ENCODE peak calls at places on chromosome 16, in six cellular contexts. One of them, this sample, is unnamed.

GRCh38 chr16:27704252-27704651 is 154.3 kb downstream of the KATNIP start:
- DNase-seq in tibial artery: peak
- DNase-seq in dorsolateral prefrontal cortex: no peak
- DNase-seq in left ventricle myocardium inferior: no peak
- DNase-seq in CD8-positive, alpha-beta memory T cell: no peak
- DNase-seq in MM.1S: no peak
- DNase-seq in this sample: no peak

GRCh38 chr16:89922477-89922883 is 662 bp upstream of the TUBB3 start:
- DNase-seq in tibial artery: peak
- DNase-seq in dorsolateral prefrontal cortex: peak
- DNase-seq in left ventricle myocardium inferior: peak
- DNase-seq in CD8-positive, alpha-beta memory T cell: no peak
- DNase-seq in MM.1S: no peak
- DNase-seq in this sample: no peak

GRCh38 chr16:15643453-15644305 is 725 bp upstream of the MARF1 start:
- DNase-seq in tibial artery: no peak
- DNase-seq in dorsolateral prefrontal cortex: no peak
- DNase-seq in left ventricle myocardium inferior: no peak
- DNase-seq in CD8-positive, alpha-beta memory T cell: no peak
- DNase-seq in MM.1S: peak
- DNase-seq in this sample: peak

GRCh38 chr16:35750701-35751104 is 2291.3 kb downstream of the TP53TG3F start:
- DNase-seq in tibial artery: no peak
- DNase-seq in dorsolateral prefrontal cortex: no peak
- DNase-seq in left ventricle myocardium inferior: no peak
- DNase-seq in CD8-positive, alpha-beta memory T cell: no peak
- DNase-seq in MM.1S: no peak
- DNase-seq in this sample: no peak

GRCh38 chr16:28202147-28202746 is 9.5 kb downstream of the XPO6 start:
- DNase-seq in tibial artery: no peak
- DNase-seq in dorsolateral prefrontal cortex: no peak
- DNase-seq in left ventricle myocardium inferior: no peak
- DNase-seq in CD8-positive, alpha-beta memory T cell: no peak
- DNase-seq in MM.1S: no peak
- DNase-seq in this sample: no peak

GRCh38 chr16:27318399-27319256 is 4.9 kb downstream of the IL4R start:
- DNase-seq in tibial artery: peak
- DNase-seq in dorsolateral prefrontal cortex: no peak
- DNase-seq in left ventricle myocardium inferior: peak
- DNase-seq in CD8-positive, alpha-beta memory T cell: peak
- DNase-seq in MM.1S: no peak
- DNase-seq in this sample: no peak

GRCh38 chr16:66408181-66409048 is 18.7 kb upstream of the BEAN1 start:
- DNase-seq in tibial artery: no peak
- DNase-seq in dorsolateral prefrontal cortex: no peak
- DNase-seq in left ventricle myocardium inferior: peak
- DNase-seq in CD8-positive, alpha-beta memory T cell: no peak
- DNase-seq in MM.1S: peak
- DNase-seq in this sample: no peak

GRCh38 chr16:35450648-35451047 is 1991.2 kb downstream of the TP53TG3F start:
- DNase-seq in tibial artery: no peak
- DNase-seq in dorsolateral prefrontal cortex: no peak
- DNase-seq in left ventricle myocardium inferior: no peak
- DNase-seq in CD8-positive, alpha-beta memory T cell: no peak
- DNase-seq in MM.1S: no peak
- DNase-seq in this sample: no peak

DNA sequence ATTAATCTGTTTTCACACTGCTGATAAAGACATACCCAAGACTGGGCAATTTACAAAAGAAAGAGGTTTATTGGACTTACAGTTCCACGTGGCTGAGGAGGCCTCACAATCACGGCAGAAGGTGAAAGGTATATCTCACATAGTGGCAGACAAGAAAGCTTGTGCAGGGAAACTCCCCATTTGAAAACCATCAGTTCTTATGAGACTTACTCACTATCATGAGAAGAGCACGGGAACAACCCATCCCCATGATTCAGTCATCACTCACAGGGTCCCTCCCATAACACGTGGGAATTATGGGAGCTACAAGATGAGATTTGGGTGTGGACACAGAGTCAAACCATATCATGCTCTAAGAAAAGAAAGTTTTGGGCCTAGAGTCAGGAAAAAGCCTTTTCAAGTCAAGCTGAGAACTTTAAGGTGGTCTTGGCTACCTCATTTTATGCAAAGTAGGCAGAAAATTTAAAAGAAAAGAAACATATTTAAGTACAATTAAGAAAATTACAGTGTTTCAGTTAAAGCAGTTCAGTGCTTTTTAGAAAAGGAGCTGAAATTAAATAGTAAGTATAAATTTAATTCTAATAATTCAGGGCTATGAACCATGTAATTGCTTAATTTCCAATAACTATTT is 24.9 kb upstream of the CRYM start:
- DNase-seq in tibial artery: peak
- DNase-seq in dorsolateral prefrontal cortex: no peak
- DNase-seq in left ventricle myocardium inferior: no peak
- DNase-seq in CD8-positive, alpha-beta memory T cell: no peak
- DNase-seq in MM.1S: no peak
- DNase-seq in this sample: no peak
- H3K27ac ChIP-seq in tibial artery: no peak
- H3K27ac ChIP-seq in dorsolateral prefrontal cortex: no peak
- H3K27ac ChIP-seq in left ventricle myocardium inferior: no peak
- H3K27ac ChIP-seq in CD8-positive, alpha-beta memory T cell: no peak
- H3K27ac ChIP-seq in MM.1S: no peak
- H3K27ac ChIP-seq in this sample: no peak

DNA sequence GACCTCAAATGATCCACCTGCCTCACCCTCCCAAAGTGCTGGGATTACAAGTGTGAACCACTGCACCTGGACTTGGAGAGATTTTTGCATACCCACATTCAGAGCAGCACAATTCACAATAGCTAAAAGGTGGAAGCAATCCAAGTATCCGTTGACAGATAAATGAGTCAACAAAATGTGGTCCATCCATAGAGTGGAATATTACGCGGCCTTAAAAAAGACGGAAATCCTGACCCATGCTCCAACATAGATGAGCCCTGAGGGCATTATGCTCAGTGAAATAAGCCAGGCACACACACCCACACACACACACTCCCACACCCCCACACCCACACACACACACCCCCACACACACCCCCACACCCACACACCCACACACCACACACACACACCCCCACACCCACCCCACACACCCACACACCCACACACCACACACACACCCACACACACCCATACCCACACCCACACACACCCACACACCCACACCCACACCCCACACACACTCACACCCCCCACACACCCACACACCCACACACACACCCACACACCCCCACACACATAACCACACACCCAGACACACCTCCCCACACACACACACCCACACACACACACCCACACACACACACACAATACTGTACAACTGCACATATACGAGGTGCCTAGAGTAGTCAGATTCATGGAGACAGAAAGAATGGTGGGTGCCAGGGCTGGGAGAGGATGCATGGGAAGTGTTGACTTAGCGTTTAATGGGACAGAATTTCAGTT is 124.7 kb downstream of the FOXL1 start:
- DNase-seq in tibial artery: no peak
- DNase-seq in dorsolateral prefrontal cortex: no peak
- DNase-seq in left ventricle myocardium inferior: no peak
- DNase-seq in CD8-positive, alpha-beta memory T cell: no peak
- DNase-seq in MM.1S: no peak
- DNase-seq in this sample: no peak
- H3K27ac ChIP-seq in tibial artery: no peak
- H3K27ac ChIP-seq in dorsolateral prefrontal cortex: no peak
- H3K27ac ChIP-seq in left ventricle myocardium inferior: no peak
- H3K27ac ChIP-seq in CD8-positive, alpha-beta memory T cell: no peak
- H3K27ac ChIP-seq in MM.1S: no peak
- H3K27ac ChIP-seq in this sample: no peak

GRCh38 chr16:50297301-50298074 is 31.1 kb downstream of the ADCY7 start:
- DNase-seq in tibial artery: peak
- DNase-seq in dorsolateral prefrontal cortex: no peak
- DNase-seq in left ventricle myocardium inferior: no peak
- DNase-seq in CD8-positive, alpha-beta memory T cell: peak
- DNase-seq in MM.1S: no peak
- DNase-seq in this sample: no peak

GRCh38 chr16:50298591-50299507 is 32.5 kb downstream of the ADCY7 start:
- DNase-seq in tibial artery: peak
- DNase-seq in dorsolateral prefrontal cortex: no peak
- DNase-seq in left ventricle myocardium inferior: no peak
- DNase-seq in CD8-positive, alpha-beta memory T cell: peak
- DNase-seq in MM.1S: no peak
- DNase-seq in this sample: no peak

GRCh38 chr16:50300942-50301625 is 34.7 kb downstream of the ADCY7 start:
- DNase-seq in tibial artery: peak
- DNase-seq in dorsolateral prefrontal cortex: peak
- DNase-seq in left ventricle myocardium inferior: no peak
- DNase-seq in CD8-positive, alpha-beta memory T cell: peak
- DNase-seq in MM.1S: no peak
- DNase-seq in this sample: no peak

GRCh38 chr16:50298075-50298460 is 31.7 kb downstream of the ADCY7 start:
- DNase-seq in tibial artery: peak
- DNase-seq in dorsolateral prefrontal cortex: no peak
- DNase-seq in left ventricle myocardium inferior: no peak
- DNase-seq in CD8-positive, alpha-beta memory T cell: peak
- DNase-seq in MM.1S: no peak
- DNase-seq in this sample: no peak

DNA sequence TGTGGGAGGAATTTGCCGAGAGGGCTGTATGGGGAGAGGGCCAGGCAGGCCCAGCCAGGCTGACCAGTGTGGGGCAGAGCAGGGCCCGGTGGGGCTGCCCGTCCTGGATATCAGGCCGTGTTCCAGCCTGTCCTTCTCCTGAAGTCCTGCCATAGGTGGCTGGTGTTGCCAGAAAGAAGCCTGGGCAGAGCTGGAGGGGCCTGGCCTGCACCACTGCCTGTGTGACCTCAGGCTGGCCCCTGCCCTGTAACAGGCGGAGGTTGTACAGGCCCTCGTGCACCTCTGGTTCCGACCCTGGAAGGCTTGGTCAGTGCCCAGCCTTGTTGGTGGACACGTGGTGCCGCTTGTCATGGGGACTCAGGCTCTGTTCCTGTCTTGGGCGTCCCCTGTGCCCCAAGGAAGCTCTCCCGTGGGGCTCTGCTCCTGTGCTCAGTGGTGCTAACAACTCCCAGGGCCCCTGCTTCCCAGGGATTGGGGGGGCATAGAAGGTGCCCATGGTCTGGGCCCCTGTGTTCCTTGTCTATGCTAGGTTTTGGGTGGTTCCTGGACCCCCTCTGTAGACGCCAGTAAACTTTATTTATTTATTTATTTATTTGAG is 33.3 kb downstream of the ADCY7 start:
- DNase-seq in tibial artery: peak
- DNase-seq in dorsolateral prefrontal cortex: no peak
- DNase-seq in left ventricle myocardium inferior: no peak
- DNase-seq in CD8-positive, alpha-beta memory T cell: peak
- DNase-seq in MM.1S: no peak
- DNase-seq in this sample: no peak
- H3K27ac ChIP-seq in tibial artery: no peak
- H3K27ac ChIP-seq in dorsolateral prefrontal cortex: no peak
- H3K27ac ChIP-seq in left ventricle myocardium inferior: no peak
- H3K27ac ChIP-seq in CD8-positive, alpha-beta memory T cell: no peak
- H3K27ac ChIP-seq in MM.1S: no peak
- H3K27ac ChIP-seq in this sample: no peak

GRCh38 chr16:72939247-72939646 is 108.7 kb downstream of the ZFHX3 start:
- DNase-seq in tibial artery: peak
- DNase-seq in dorsolateral prefrontal cortex: no peak
- DNase-seq in left ventricle myocardium inferior: peak
- DNase-seq in CD8-positive, alpha-beta memory T cell: no peak
- DNase-seq in MM.1S: no peak
- DNase-seq in this sample: no peak
- H3K27ac ChIP-seq in tibial artery: peak
- H3K27ac ChIP-seq in dorsolateral prefrontal cortex: peak
- H3K27ac ChIP-seq in left ventricle myocardium inferior: peak
- H3K27ac ChIP-seq in CD8-positive, alpha-beta memory T cell: no peak
- H3K27ac ChIP-seq in MM.1S: no peak
- H3K27ac ChIP-seq in this sample: no peak

GRCh38 chr16:2954228-2954627 is 9.8 kb upstream of the KREMEN2 start:
- DNase-seq in tibial artery: no peak
- DNase-seq in dorsolateral prefrontal cortex: no peak
- DNase-seq in left ventricle myocardium inferior: no peak
- DNase-seq in CD8-positive, alpha-beta memory T cell: no peak
- DNase-seq in MM.1S: peak
- DNase-seq in this sample: no peak
- H3K27ac ChIP-seq in tibial artery: no peak
- H3K27ac ChIP-seq in dorsolateral prefrontal cortex: no peak
- H3K27ac ChIP-seq in left ventricle myocardium inferior: no peak
- H3K27ac ChIP-seq in CD8-positive, alpha-beta memory T cell: no peak
- H3K27ac ChIP-seq in MM.1S: no peak
- H3K27ac ChIP-seq in this sample: no peak

GRCh38 chr16:84654238-84654637 is 5.9 kb downstream of the KLHL36 start:
- DNase-seq in tibial artery: no peak
- DNase-seq in dorsolateral prefrontal cortex: no peak
- DNase-seq in left ventricle myocardium inferior: no peak
- DNase-seq in CD8-positive, alpha-beta memory T cell: no peak
- DNase-seq in MM.1S: no peak
- DNase-seq in this sample: no peak

GRCh38 chr16:84649511-84649861 is 1.2 kb downstream of the KLHL36 start:
- DNase-seq in tibial artery: no peak
- DNase-seq in dorsolateral prefrontal cortex: no peak
- DNase-seq in left ventricle myocardium inferior: no peak
- DNase-seq in CD8-positive, alpha-beta memory T cell: no peak
- DNase-seq in MM.1S: no peak
- DNase-seq in this sample: no peak

GRCh38 chr16:84654998-84655397 is 6.7 kb downstream of the KLHL36 start:
- DNase-seq in tibial artery: no peak
- DNase-seq in dorsolateral prefrontal cortex: no peak
- DNase-seq in left ventricle myocardium inferior: no peak
- DNase-seq in CD8-positive, alpha-beta memory T cell: no peak
- DNase-seq in MM.1S: no peak
- DNase-seq in this sample: no peak

GRCh38 chr16:84650062-84650991 is 2.0 kb downstream of the KLHL36 start:
- DNase-seq in tibial artery: no peak
- DNase-seq in dorsolateral prefrontal cortex: no peak
- DNase-seq in left ventricle myocardium inferior: no peak
- DNase-seq in CD8-positive, alpha-beta memory T cell: no peak
- DNase-seq in MM.1S: no peak
- DNase-seq in this sample: no peak

GRCh38 chr16:84652565-84652964 is 4.3 kb downstream of the KLHL36 start:
- DNase-seq in tibial artery: no peak
- DNase-seq in dorsolateral prefrontal cortex: no peak
- DNase-seq in left ventricle myocardium inferior: no peak
- DNase-seq in CD8-positive, alpha-beta memory T cell: peak
- DNase-seq in MM.1S: no peak
- DNase-seq in this sample: no peak
- H3K27ac ChIP-seq in tibial artery: no peak
- H3K27ac ChIP-seq in dorsolateral prefrontal cortex: no peak
- H3K27ac ChIP-seq in left ventricle myocardium inferior: no peak
- H3K27ac ChIP-seq in CD8-positive, alpha-beta memory T cell: no peak
- H3K27ac ChIP-seq in MM.1S: no peak
- H3K27ac ChIP-seq in this sample: no peak